ENCODE peak calls at places on chromosomes 7 and 10, in six cellular contexts. One of them, this sample, is unnamed.

GRCh38 chr10:4780782-4781181 is 45.2 kb upstream of the AKR1E2 start:
- DNase-seq in prostate gland: no peak
- DNase-seq in tibial artery: no peak
- DNase-seq in brain microvascular endothelial cell: no peak
- DNase-seq in fibroblast of the aortic adventitia: peak; percentile 93
- DNase-seq in esophagus squamous epithelium: no peak
- DNase-seq in this sample: no peak

GRCh38 chr10:71880425-71881306 is 29.6 kb upstream of the PSAP start:
- DNase-seq in prostate gland: no peak
- DNase-seq in tibial artery: peak; percentile 75
- DNase-seq in brain microvascular endothelial cell: no peak
- DNase-seq in fibroblast of the aortic adventitia: no peak
- DNase-seq in esophagus squamous epithelium: no peak
- DNase-seq in this sample: no peak

GRCh38 chr10:13977861-13978843 is 352.6 kb downstream of the FRMD4A start:
- DNase-seq in prostate gland: no peak
- DNase-seq in tibial artery: no peak
- DNase-seq in brain microvascular endothelial cell: peak; percentile 73
- DNase-seq in fibroblast of the aortic adventitia: peak; percentile 98
- DNase-seq in esophagus squamous epithelium: no peak
- DNase-seq in this sample: no peak

GRCh38 chr10:116201670-116202430 is 71.2 kb downstream of the GFRA1 start:
- DNase-seq in prostate gland: no peak
- DNase-seq in tibial artery: no peak
- DNase-seq in brain microvascular endothelial cell: no peak
- DNase-seq in fibroblast of the aortic adventitia: no peak
- DNase-seq in esophagus squamous epithelium: no peak
- DNase-seq in this sample: no peak

GRCh38 chr10:72784551-72785421 is 92.8 kb downstream of the MCU start:
- DNase-seq in prostate gland: peak; percentile 36
- DNase-seq in tibial artery: peak; percentile 72
- DNase-seq in brain microvascular endothelial cell: peak; percentile 76
- DNase-seq in fibroblast of the aortic adventitia: peak; percentile 96
- DNase-seq in esophagus squamous epithelium: no peak
- DNase-seq in this sample: no peak

GRCh38 chr10:100571069-100571817 is 35.5 kb downstream of the HIF1AN start:
- DNase-seq in prostate gland: no peak
- DNase-seq in tibial artery: no peak
- DNase-seq in brain microvascular endothelial cell: no peak
- DNase-seq in fibroblast of the aortic adventitia: no peak
- DNase-seq in esophagus squamous epithelium: no peak
- DNase-seq in this sample: no peak

GRCh38 chr7:24948739-24949138 is 31.2 kb downstream of the OSBPL3 start:
- DNase-seq in prostate gland: no peak
- DNase-seq in tibial artery: no peak
- DNase-seq in brain microvascular endothelial cell: peak; percentile 19
- DNase-seq in fibroblast of the aortic adventitia: no peak
- DNase-seq in esophagus squamous epithelium: no peak
- DNase-seq in this sample: no peak

GRCh38 chr7:120131096-120131839 is 141.7 kb upstream of the KCND2 start:
- DNase-seq in prostate gland: no peak
- DNase-seq in tibial artery: no peak
- DNase-seq in brain microvascular endothelial cell: no peak
- DNase-seq in fibroblast of the aortic adventitia: no peak
- DNase-seq in esophagus squamous epithelium: no peak
- DNase-seq in this sample: no peak

GRCh38 chr10:91759581-91759986 is 38.6 kb upstream of the TNKS2 start:
- DNase-seq in prostate gland: no peak
- DNase-seq in tibial artery: no peak
- DNase-seq in brain microvascular endothelial cell: no peak
- DNase-seq in fibroblast of the aortic adventitia: no peak
- DNase-seq in esophagus squamous epithelium: no peak
- DNase-seq in this sample: no peak

GRCh38 chr7:157576415-157576814 is 239.6 kb downstream of the DNAJB6 start:
- DNase-seq in prostate gland: no peak
- DNase-seq in tibial artery: peak; percentile 42
- DNase-seq in brain microvascular endothelial cell: no peak
- DNase-seq in fibroblast of the aortic adventitia: no peak
- DNase-seq in esophagus squamous epithelium: no peak
- DNase-seq in this sample: no peak

GRCh38 chr10:3419719-3420495 is 247.3 kb upstream of the PITRM1 start:
- DNase-seq in prostate gland: no peak
- DNase-seq in tibial artery: peak; percentile 33
- DNase-seq in brain microvascular endothelial cell: no peak
- DNase-seq in fibroblast of the aortic adventitia: no peak
- DNase-seq in esophagus squamous epithelium: no peak
- DNase-seq in this sample: no peak

GRCh38 chr7:128742206-128742605 is 3.0 kb downstream of the CALU start:
- DNase-seq in prostate gland: no peak
- DNase-seq in tibial artery: no peak
- DNase-seq in brain microvascular endothelial cell: no peak
- DNase-seq in fibroblast of the aortic adventitia: peak; percentile 95
- DNase-seq in esophagus squamous epithelium: no peak
- DNase-seq in this sample: no peak

GRCh38 chr10:96842896-96843723 is 11.0 kb downstream of the LCOR start:
- DNase-seq in prostate gland: peak; percentile 16
- DNase-seq in tibial artery: no peak
- DNase-seq in brain microvascular endothelial cell: no peak
- DNase-seq in fibroblast of the aortic adventitia: no peak
- DNase-seq in esophagus squamous epithelium: no peak
- DNase-seq in this sample: no peak

GRCh38 chr7:25546306-25546705 is 318.0 kb upstream of the NPVF start:
- DNase-seq in prostate gland: no peak
- DNase-seq in tibial artery: no peak
- DNase-seq in brain microvascular endothelial cell: no peak
- DNase-seq in fibroblast of the aortic adventitia: no peak
- DNase-seq in esophagus squamous epithelium: no peak
- DNase-seq in this sample: no peak

GRCh38 chr10:48478469-48478868 is 126.4 kb downstream of the ARHGAP22 start:
- DNase-seq in prostate gland: no peak
- DNase-seq in tibial artery: no peak
- DNase-seq in brain microvascular endothelial cell: no peak
- DNase-seq in fibroblast of the aortic adventitia: no peak
- DNase-seq in esophagus squamous epithelium: no peak
- DNase-seq in this sample: no peak

GRCh38 chr10:58189269-58189668 is 78.4 kb downstream of the IPMK start:
- DNase-seq in prostate gland: peak; percentile 26
- DNase-seq in tibial artery: no peak
- DNase-seq in brain microvascular endothelial cell: peak; percentile 55
- DNase-seq in fibroblast of the aortic adventitia: peak; percentile 74
- DNase-seq in esophagus squamous epithelium: no peak
- DNase-seq in this sample: no peak

GRCh38 chr7:121488251-121488650 is 92.1 kb upstream of the FAM3C start:
- DNase-seq in prostate gland: no peak
- DNase-seq in tibial artery: no peak
- DNase-seq in brain microvascular endothelial cell: no peak
- DNase-seq in fibroblast of the aortic adventitia: no peak
- DNase-seq in esophagus squamous epithelium: no peak
- DNase-seq in this sample: no peak

GRCh38 chr7:139304517-139304916 is 36.6 kb upstream of the FMC1 start:
- DNase-seq in prostate gland: no peak
- DNase-seq in tibial artery: no peak
- DNase-seq in brain microvascular endothelial cell: no peak
- DNase-seq in fibroblast of the aortic adventitia: no peak
- DNase-seq in esophagus squamous epithelium: no peak
- DNase-seq in this sample: no peak

GRCh38 chr10:3427316-3427715 is 254.7 kb upstream of the PITRM1 start:
- DNase-seq in prostate gland: no peak
- DNase-seq in tibial artery: no peak
- DNase-seq in brain microvascular endothelial cell: no peak
- DNase-seq in fibroblast of the aortic adventitia: no peak
- DNase-seq in esophagus squamous epithelium: no peak
- DNase-seq in this sample: no peak

GRCh38 chr10:70682920-70683600 is 10.8 kb downstream of the ADAMTS14 start:
- DNase-seq in prostate gland: no peak
- DNase-seq in tibial artery: no peak
- DNase-seq in brain microvascular endothelial cell: no peak
- DNase-seq in fibroblast of the aortic adventitia: no peak
- DNase-seq in esophagus squamous epithelium: no peak
- DNase-seq in this sample: no peak

GRCh38 chr7:22184549-22185199 is 172.3 kb downstream of the RAPGEF5 start:
- DNase-seq in prostate gland: no peak
- DNase-seq in tibial artery: no peak
- DNase-seq in brain microvascular endothelial cell: no peak
- DNase-seq in fibroblast of the aortic adventitia: no peak
- DNase-seq in esophagus squamous epithelium: no peak
- DNase-seq in this sample: no peak

GRCh38 chr7:5406957-5407930 is 16.4 kb downstream of the TNRC18 start:
- DNase-seq in prostate gland: no peak
- DNase-seq in tibial artery: no peak
- DNase-seq in brain microvascular endothelial cell: no peak
- DNase-seq in fibroblast of the aortic adventitia: no peak
- DNase-seq in esophagus squamous epithelium: no peak
- DNase-seq in this sample: no peak

GRCh38 chr7:2175514-2175913 is 57.2 kb downstream of the MAD1L1 start:
- DNase-seq in prostate gland: no peak
- DNase-seq in tibial artery: peak; percentile 74
- DNase-seq in brain microvascular endothelial cell: peak; percentile 91
- DNase-seq in fibroblast of the aortic adventitia: peak; percentile 99
- DNase-seq in esophagus squamous epithelium: no peak
- DNase-seq in this sample: no peak

GRCh38 chr7:49597805-49598204 is 175.6 kb upstream of the VWC2 start:
- DNase-seq in prostate gland: no peak
- DNase-seq in tibial artery: no peak
- DNase-seq in brain microvascular endothelial cell: no peak
- DNase-seq in fibroblast of the aortic adventitia: no peak
- DNase-seq in esophagus squamous epithelium: no peak
- DNase-seq in this sample: no peak

GRCh38 chr10:9853405-9854010 is 1164.2 kb upstream of the CELF2 start:
- DNase-seq in prostate gland: no peak
- DNase-seq in tibial artery: no peak
- DNase-seq in brain microvascular endothelial cell: no peak
- DNase-seq in fibroblast of the aortic adventitia: no peak
- DNase-seq in esophagus squamous epithelium: no peak
- DNase-seq in this sample: no peak

GRCh38 chr7:121591916-121592315 is 195.8 kb upstream of the FAM3C start:
- DNase-seq in prostate gland: no peak
- DNase-seq in tibial artery: no peak
- DNase-seq in brain microvascular endothelial cell: no peak
- DNase-seq in fibroblast of the aortic adventitia: no peak
- DNase-seq in esophagus squamous epithelium: no peak
- DNase-seq in this sample: no peak

GRCh38 chr7:102275123-102275703 is 11.5 kb upstream of the SH2B2 start:
- DNase-seq in prostate gland: no peak
- DNase-seq in tibial artery: no peak
- DNase-seq in brain microvascular endothelial cell: no peak
- DNase-seq in fibroblast of the aortic adventitia: no peak
- DNase-seq in esophagus squamous epithelium: no peak
- DNase-seq in this sample: no peak
- TF ChIP-seq CTCF in prostate gland: no peak
- TF ChIP-seq CTCF in tibial artery: no peak
- TF ChIP-seq CTCF in brain microvascular endothelial cell: no peak
- TF ChIP-seq CTCF in fibroblast of the aortic adventitia: no peak
- TF ChIP-seq CTCF in esophagus squamous epithelium: no peak
- TF ChIP-seq CTCF in this sample: no peak

DNA sequence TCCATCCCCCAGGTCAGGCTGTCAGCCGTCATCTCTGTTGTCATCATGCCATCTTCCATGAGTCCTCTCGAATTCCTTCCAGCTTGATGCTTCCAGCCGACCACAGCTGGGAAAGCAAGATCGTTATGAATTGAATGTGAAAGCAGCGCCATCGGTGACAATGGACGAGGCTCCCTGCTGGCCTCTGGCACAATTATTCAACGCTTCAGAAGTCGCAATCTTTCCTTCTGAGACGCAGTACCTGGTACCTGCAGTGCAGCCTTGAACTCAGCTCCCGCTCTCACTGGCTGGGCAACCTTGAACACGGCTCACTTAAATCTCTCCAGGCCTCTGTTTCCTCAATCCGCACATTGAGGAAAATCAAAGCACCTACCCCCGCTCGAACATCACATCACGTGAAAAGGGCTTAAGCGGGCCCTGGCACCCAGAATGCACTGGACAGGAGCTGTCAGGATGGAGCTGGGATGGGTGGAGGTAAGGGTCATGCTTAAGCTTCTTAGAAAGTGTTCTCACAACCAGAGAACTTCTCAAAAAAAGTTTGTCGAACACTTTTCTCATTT is 55.8 kb upstream of the MGMT start:
- DNase-seq in prostate gland: no peak
- DNase-seq in tibial artery: no peak
- DNase-seq in brain microvascular endothelial cell: no peak
- DNase-seq in fibroblast of the aortic adventitia: no peak
- DNase-seq in esophagus squamous epithelium: no peak
- DNase-seq in this sample: no peak
- TF ChIP-seq CTCF in prostate gland: no peak
- TF ChIP-seq CTCF in tibial artery: no peak
- TF ChIP-seq CTCF in brain microvascular endothelial cell: no peak
- TF ChIP-seq CTCF in fibroblast of the aortic adventitia: no peak
- TF ChIP-seq CTCF in esophagus squamous epithelium: no peak
- TF ChIP-seq CTCF in this sample: no peak

GRCh38 chr10:88865281-88865876 is 13.7 kb upstream of the ANKRD22 start:
- DNase-seq in prostate gland: peak; percentile 24
- DNase-seq in tibial artery: no peak
- DNase-seq in brain microvascular endothelial cell: no peak
- DNase-seq in fibroblast of the aortic adventitia: peak; percentile 32
- DNase-seq in esophagus squamous epithelium: no peak
- DNase-seq in this sample: no peak
- TF ChIP-seq CTCF in prostate gland: peak; percentile 27
- TF ChIP-seq CTCF in tibial artery: no peak
- TF ChIP-seq CTCF in brain microvascular endothelial cell: peak; percentile 22
- TF ChIP-seq CTCF in fibroblast of the aortic adventitia: no peak
- TF ChIP-seq CTCF in esophagus squamous epithelium: peak; percentile 36
- TF ChIP-seq CTCF in this sample: no peak

GRCh38 chr7:74612015-74612829 is 45.3 kb upstream of the GTF2I start:
- DNase-seq in prostate gland: peak; percentile 49
- DNase-seq in tibial artery: no peak
- DNase-seq in brain microvascular endothelial cell: peak; percentile 33
- DNase-seq in fibroblast of the aortic adventitia: peak; percentile 16
- DNase-seq in esophagus squamous epithelium: no peak
- DNase-seq in this sample: no peak

GRCh38 chr7:74619235-74619860 is 38.2 kb upstream of the GTF2I start:
- DNase-seq in prostate gland: no peak
- DNase-seq in tibial artery: no peak
- DNase-seq in brain microvascular endothelial cell: no peak
- DNase-seq in fibroblast of the aortic adventitia: no peak
- DNase-seq in esophagus squamous epithelium: no peak
- DNase-seq in this sample: no peak

DNA sequence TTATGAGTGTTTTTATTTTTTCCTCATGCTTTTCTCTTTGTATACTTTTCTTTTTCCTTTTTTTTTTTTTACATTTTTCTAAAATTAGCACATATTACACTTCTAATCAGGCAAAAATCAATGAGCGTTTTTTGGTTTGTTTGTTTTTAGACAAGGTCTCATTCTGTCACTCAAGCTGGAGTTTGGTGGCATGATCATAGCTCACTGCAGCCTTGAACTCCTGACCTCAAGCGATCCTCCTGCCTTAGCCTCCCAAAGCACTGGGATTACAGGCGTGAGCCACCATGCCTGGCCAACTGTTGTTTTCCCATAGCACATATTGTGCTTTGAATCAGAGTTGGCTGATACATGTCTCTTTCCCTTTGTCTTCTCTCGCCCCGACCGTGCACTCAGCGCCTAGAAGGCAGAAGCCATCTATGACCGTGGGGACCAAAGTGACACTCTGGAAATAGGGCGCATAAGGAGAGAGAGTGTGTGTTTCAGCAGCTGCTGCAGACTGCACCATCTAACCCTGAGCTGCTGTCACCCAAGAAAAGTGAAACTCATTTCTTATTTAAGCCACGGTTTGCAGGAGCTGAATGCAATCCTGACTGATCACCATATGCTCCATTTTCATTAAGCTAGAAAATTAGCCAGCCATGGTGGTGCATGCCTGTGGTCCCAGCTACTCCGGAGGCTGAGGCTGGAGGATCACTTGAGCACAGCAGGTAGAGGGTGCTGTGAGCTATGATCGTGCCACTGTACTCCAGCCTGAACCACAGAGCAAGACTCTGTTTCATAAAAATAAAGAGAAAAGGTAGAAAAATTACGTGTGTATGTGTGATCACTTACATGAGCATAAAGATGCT is 41.4 kb upstream of the GTF2I start:
- DNase-seq in prostate gland: no peak
- DNase-seq in tibial artery: no peak
- DNase-seq in brain microvascular endothelial cell: no peak
- DNase-seq in fibroblast of the aortic adventitia: no peak
- DNase-seq in esophagus squamous epithelium: no peak
- DNase-seq in this sample: no peak
- TF ChIP-seq CTCF in prostate gland: no peak
- TF ChIP-seq CTCF in tibial artery: no peak
- TF ChIP-seq CTCF in brain microvascular endothelial cell: no peak
- TF ChIP-seq CTCF in fibroblast of the aortic adventitia: no peak
- TF ChIP-seq CTCF in esophagus squamous epithelium: no peak
- TF ChIP-seq CTCF in this sample: no peak

This sample was measured in omental fat pad.